ENCODE peak calls at places on chromosomes 11 and 22, in four cellular contexts. A is sigmoid colon, H is body of pancreas, K is right lobe of liver. S is an unnamed sample.

GRCh38 chr11:65492637-65493366 is 6.0 kb upstream of the MALAT1 start:
- DNase-seq in H (peak), K (peak), A (peak), S (no peak)

GRCh38 chr11:119108151-119108856 is 1.2 kb downstream of the C2CD2L start:
- DNase-seq in H (peak), K (no peak), A (no peak), S (no peak)

GRCh38 chr11:122796128-122796717 is 42.1 kb upstream of the CRTAM start:
- DNase-seq in A (no peak), H (peak), K (no peak), S (no peak)

GRCh38 chr11:95576149-95576851 is 213.3 kb downstream of the FAM76B start:
- DNase-seq in A (no peak), K (no peak), H (no peak), S (no peak)

GRCh38 chr11:70552441-70553150 is 154.3 kb downstream of the CTTN start:
- DNase-seq in A (no peak), K (no peak), H (no peak), S (no peak)

GRCh38 chr11:5129457-5129877 is 8.7 kb downstream of the OR52A5 start:
- DNase-seq in K (no peak), A (no peak), H (no peak), S (no peak)

GRCh38 chr11:65254724-65255123 is 7.0 kb upstream of the POLA2 start:
- DNase-seq in A (no peak), H (no peak), K (no peak), S (no peak)

GRCh38 chr11:123640677-123641494 is 13.5 kb downstream of the SCN3B start:
- DNase-seq in H (peak), A (no peak), K (no peak), S (no peak)

GRCh38 chr22:28560005-28560742 is 119.5 kb downstream of the TTC28 start:
- DNase-seq in A (no peak), K (no peak), H (no peak), S (no peak)

GRCh38 chr11:119352857-119353260 is 6.4 kb upstream of the MFRP start:
- DNase-seq in K (no peak), A (no peak), H (peak), S (no peak)

GRCh38 chr11:68868221-68868620 is 26.5 kb upstream of the CPT1A start:
- DNase-seq in K (no peak), H (no peak), A (no peak), S (no peak)

GRCh38 chr22:17159504-17159951 is 451 bp upstream of the HDHD5 start:
- DNase-seq in K (peak), A (peak), H (peak), S (no peak)

GRCh38 chr11:108973402-108974119 is 308.7 kb downstream of the DDX10 start:
- DNase-seq in K (no peak), H (no peak), A (no peak), S (no peak)

GRCh38 chr22:47854226-47854625 is 1091.8 kb downstream of the TBC1D22A start:
- DNase-seq in A (no peak), H (no peak), K (no peak), S (no peak)

GRCh38 chr22:20213833-20214708 is 54.0 kb downstream of the RTN4R start:
- DNase-seq in A (no peak), H (no peak), K (no peak), S (no peak)

GRCh38 chr22:40813912-40814315 is 5.2 kb downstream of the SLC25A17 start:
- DNase-seq in A (no peak), H (no peak), K (no peak), S (no peak)

GRCh38 chr22:25853078-25853477 is 111.1 kb downstream of the MYO18B start:
- DNase-seq in A (no peak), H (no peak), K (no peak), S (no peak)

GRCh38 chr11:104897891-104898684 is at the start of gene CASP12:
- DNase-seq in K (no peak), H (no peak), A (no peak), S (no peak)

GRCh38 chr11:7604331-7604973 is 68.8 kb downstream of the CYB5R2 start:
- DNase-seq in K (no peak), H (no peak), A (no peak), S (no peak)

GRCh38 chr11:36278531-36279245 is 10.5 kb downstream of the COMMD9 start:
- DNase-seq in K (no peak), A (no peak), H (no peak), S (no peak)

GRCh38 chr11:28526406-28526751 is 418.2 kb downstream of the METTL15 start:
- DNase-seq in K (no peak), H (no peak), A (no peak), S (no peak)

GRCh38 chr11:28525636-28526405 is 417.6 kb downstream of the METTL15 start:
- DNase-seq in A (no peak), H (no peak), K (no peak), S (no peak)

GRCh38 chr11:28529046-28529445 is 420.9 kb downstream of the METTL15 start:
- DNase-seq in K (no peak), A (no peak), H (no peak), S (no peak)

GRCh38 chr11:28528217-28528616 is 420.0 kb downstream of the METTL15 start:
- DNase-seq in A (no peak), K (no peak), H (no peak), S (no peak)

DNA sequence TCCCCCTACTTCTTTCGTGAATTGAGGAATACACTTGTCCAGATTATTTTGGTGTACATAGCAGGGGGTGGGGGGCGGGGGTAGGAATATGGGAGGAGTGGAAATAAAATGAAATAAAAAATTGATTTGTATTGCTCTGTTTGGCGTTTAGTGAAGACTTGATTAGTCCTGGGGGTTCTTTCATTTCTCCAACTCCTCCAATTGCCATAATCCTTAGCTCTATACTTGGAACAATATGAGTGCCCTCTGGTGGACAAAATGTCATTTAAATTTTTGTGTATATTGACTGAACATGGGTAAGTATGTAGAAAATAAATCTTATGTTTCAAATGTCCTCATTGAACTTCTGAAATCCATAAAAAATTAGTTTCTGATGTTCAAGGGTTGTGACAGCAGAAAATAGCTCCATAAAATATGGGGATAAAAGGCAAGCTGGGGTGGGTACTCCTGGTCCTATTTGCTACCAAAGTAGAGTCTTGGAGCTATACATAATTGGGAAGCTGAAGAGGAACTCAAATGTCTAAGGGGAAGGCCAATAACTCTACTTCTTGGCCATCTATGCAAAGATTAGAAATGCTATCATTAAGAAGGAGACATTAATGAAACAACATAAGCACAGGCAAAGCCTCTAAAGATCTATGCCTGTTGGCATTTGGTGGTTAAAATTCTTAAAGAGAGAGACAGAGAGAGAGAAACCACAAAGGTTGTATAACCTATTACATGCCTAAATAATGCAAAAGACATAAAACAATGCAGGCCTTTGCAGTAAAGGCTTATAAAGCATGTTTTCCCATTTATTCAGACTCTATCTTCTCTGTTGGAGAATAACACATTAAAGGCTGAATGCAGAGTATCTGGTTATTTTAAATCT is 421.6 kb downstream of the METTL15 start:
- DNase-seq in A (no peak), H (no peak), K (no peak), S (no peak)
- TF ChIP-seq CTCF in A (no peak), H (peak), K (peak), S (no peak)

DNA sequence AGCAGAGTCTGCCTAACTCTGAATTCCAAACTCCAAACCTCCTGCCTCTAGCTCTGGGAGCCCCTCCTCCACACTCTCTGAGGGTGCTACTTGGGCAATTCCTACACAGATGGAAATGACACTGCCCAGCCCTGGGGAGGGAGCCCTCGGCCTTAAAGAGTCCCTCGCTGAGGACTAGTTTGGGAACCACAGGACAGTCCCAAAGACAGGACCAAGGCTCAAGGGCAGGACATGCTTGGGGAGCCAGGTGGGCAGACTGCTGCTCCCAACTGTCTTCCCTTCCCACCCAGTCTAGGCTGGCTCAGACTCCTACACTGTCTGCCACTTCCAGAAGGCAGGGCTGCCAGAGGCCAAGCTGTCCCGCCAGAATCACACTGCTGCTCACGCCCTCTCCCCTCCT is 9.9 kb downstream of the ARRB1 start:
- DNase-seq in A (peak), K (no peak), H (no peak), S (no peak)
- H3K27ac ChIP-seq in A (peak), K (peak), H (peak), S (peak)

GRCh38 chr11:79456501-79456900 is 15.7 kb upstream of the TENM4 start:
- DNase-seq in A (no peak), H (no peak), K (no peak), S (peak)

GRCh38 chr11:79449040-79449439 is 8.2 kb upstream of the TENM4 start:
- DNase-seq in K (no peak), A (no peak), H (no peak), S (peak)

GRCh38 chr11:79458712-79459111 is 17.9 kb upstream of the TENM4 start:
- DNase-seq in K (no peak), H (no peak), A (no peak), S (peak)

GRCh38 chr11:79453617-79454016 is 12.8 kb upstream of the TENM4 start:
- DNase-seq in A (no peak), K (no peak), H (no peak), S (no peak)
- TF ChIP-seq POLR2A in A (no peak), K (no peak), H (no peak), S (no peak)

GRCh38 chr11:16963316-16963876 is 50.8 kb downstream of the PLEKHA7 start:
- DNase-seq in H (no peak), K (no peak), A (no peak), S (no peak)

GRCh38 chr11:16967347-16967662 is 46.9 kb downstream of the PLEKHA7 start:
- DNase-seq in K (no peak), H (no peak), A (no peak), S (no peak)

GRCh38 chr11:16966633-16967346 is 47.4 kb downstream of the PLEKHA7 start:
- DNase-seq in A (no peak), H (no peak), K (no peak), S (no peak)

GRCh38 chr11:16968196-16968595 is 46.0 kb downstream of the PLEKHA7 start:
- DNase-seq in A (no peak), K (no peak), H (no peak), S (no peak)

GRCh38 chr11:16964501-16964900 is 49.7 kb downstream of the PLEKHA7 start:
- DNase-seq in A (no peak), K (no peak), H (no peak), S (no peak)
- TF ChIP-seq CTCF in A (no peak), K (no peak), H (no peak), S (no peak)

GRCh38 chr11:15157738-15158137 is 43.0 kb downstream of the INSC start:
- DNase-seq in A (no peak), K (no peak), H (no peak), S (no peak)
- H3K27ac ChIP-seq in A (no peak), K (no peak), H (no peak), S (no peak)

S was measured in esophagus muscularis mucosa.